ENCODE peak calls at places on chromosomes 16 and 17, in nine cellular contexts. One of them, this sample, is unnamed.

GRCh38 chr17:78315355-78316114 is 44.3 kb downstream of the SOCS3 start:
- DNase-seq in prostate gland: peak; percentile 56
- DNase-seq in body of pancreas: peak; percentile 49
- DNase-seq in fibroblast of pulmonary artery: peak; percentile 88
- DNase-seq in MM.1S: no peak
- DNase-seq in tibial nerve: peak; percentile 76
- DNase-seq in epithelial cell of esophagus: peak; percentile 93
- DNase-seq in adrenal gland: peak; percentile 61
- DNase-seq in RWPE2: peak; percentile 96
- DNase-seq in this sample: peak; percentile 80

GRCh38 chr17:27855454-27855853 is 37.7 kb downstream of the LYRM9 start:
- DNase-seq in prostate gland: no peak
- DNase-seq in body of pancreas: no peak
- DNase-seq in fibroblast of pulmonary artery: no peak
- DNase-seq in MM.1S: no peak
- DNase-seq in tibial nerve: no peak
- DNase-seq in epithelial cell of esophagus: no peak
- DNase-seq in adrenal gland: no peak
- DNase-seq in RWPE2: no peak
- DNase-seq in this sample: no peak

GRCh38 chr17:63189930-63190329 is 223.9 kb downstream of the TANC2 start:
- DNase-seq in prostate gland: no peak
- DNase-seq in body of pancreas: no peak
- DNase-seq in fibroblast of pulmonary artery: peak; percentile 24
- DNase-seq in MM.1S: no peak
- DNase-seq in tibial nerve: no peak
- DNase-seq in epithelial cell of esophagus: peak; percentile 45
- DNase-seq in adrenal gland: no peak
- DNase-seq in RWPE2: no peak
- DNase-seq in this sample: no peak

GRCh38 chr17:81120695-81121621 is 44.3 kb upstream of the PVALEF start:
- DNase-seq in prostate gland: no peak
- DNase-seq in body of pancreas: no peak
- DNase-seq in fibroblast of pulmonary artery: no peak
- DNase-seq in MM.1S: no peak
- DNase-seq in tibial nerve: no peak
- DNase-seq in epithelial cell of esophagus: no peak
- DNase-seq in adrenal gland: no peak
- DNase-seq in RWPE2: no peak
- DNase-seq in this sample: no peak

GRCh38 chr17:1067282-1067956 is 70.5 kb downstream of the TIMM22 start:
- DNase-seq in prostate gland: no peak
- DNase-seq in body of pancreas: no peak
- DNase-seq in fibroblast of pulmonary artery: no peak
- DNase-seq in MM.1S: no peak
- DNase-seq in tibial nerve: no peak
- DNase-seq in epithelial cell of esophagus: peak; percentile 96
- DNase-seq in adrenal gland: no peak
- DNase-seq in RWPE2: peak; percentile 89
- DNase-seq in this sample: no peak

GRCh38 chr17:32161029-32161428 is 18.7 kb downstream of the RHOT1 start:
- DNase-seq in prostate gland: no peak
- DNase-seq in body of pancreas: no peak
- DNase-seq in fibroblast of pulmonary artery: no peak
- DNase-seq in MM.1S: no peak
- DNase-seq in tibial nerve: no peak
- DNase-seq in epithelial cell of esophagus: no peak
- DNase-seq in adrenal gland: no peak
- DNase-seq in RWPE2: no peak
- DNase-seq in this sample: no peak

GRCh38 chr16:84786605-84787302 is 33.0 kb upstream of the CRISPLD2 start:
- DNase-seq in prostate gland: no peak
- DNase-seq in body of pancreas: peak; percentile 26
- DNase-seq in fibroblast of pulmonary artery: no peak
- DNase-seq in MM.1S: no peak
- DNase-seq in tibial nerve: no peak
- DNase-seq in epithelial cell of esophagus: no peak
- DNase-seq in adrenal gland: no peak
- DNase-seq in RWPE2: no peak
- DNase-seq in this sample: no peak

GRCh38 chr16:27127293-27127692 is 60.6 kb downstream of the C16orf82 start:
- DNase-seq in prostate gland: no peak
- DNase-seq in body of pancreas: no peak
- DNase-seq in fibroblast of pulmonary artery: peak; percentile 5
- DNase-seq in MM.1S: no peak
- DNase-seq in tibial nerve: no peak
- DNase-seq in epithelial cell of esophagus: no peak
- DNase-seq in adrenal gland: no peak
- DNase-seq in RWPE2: no peak
- DNase-seq in this sample: no peak

DNA sequence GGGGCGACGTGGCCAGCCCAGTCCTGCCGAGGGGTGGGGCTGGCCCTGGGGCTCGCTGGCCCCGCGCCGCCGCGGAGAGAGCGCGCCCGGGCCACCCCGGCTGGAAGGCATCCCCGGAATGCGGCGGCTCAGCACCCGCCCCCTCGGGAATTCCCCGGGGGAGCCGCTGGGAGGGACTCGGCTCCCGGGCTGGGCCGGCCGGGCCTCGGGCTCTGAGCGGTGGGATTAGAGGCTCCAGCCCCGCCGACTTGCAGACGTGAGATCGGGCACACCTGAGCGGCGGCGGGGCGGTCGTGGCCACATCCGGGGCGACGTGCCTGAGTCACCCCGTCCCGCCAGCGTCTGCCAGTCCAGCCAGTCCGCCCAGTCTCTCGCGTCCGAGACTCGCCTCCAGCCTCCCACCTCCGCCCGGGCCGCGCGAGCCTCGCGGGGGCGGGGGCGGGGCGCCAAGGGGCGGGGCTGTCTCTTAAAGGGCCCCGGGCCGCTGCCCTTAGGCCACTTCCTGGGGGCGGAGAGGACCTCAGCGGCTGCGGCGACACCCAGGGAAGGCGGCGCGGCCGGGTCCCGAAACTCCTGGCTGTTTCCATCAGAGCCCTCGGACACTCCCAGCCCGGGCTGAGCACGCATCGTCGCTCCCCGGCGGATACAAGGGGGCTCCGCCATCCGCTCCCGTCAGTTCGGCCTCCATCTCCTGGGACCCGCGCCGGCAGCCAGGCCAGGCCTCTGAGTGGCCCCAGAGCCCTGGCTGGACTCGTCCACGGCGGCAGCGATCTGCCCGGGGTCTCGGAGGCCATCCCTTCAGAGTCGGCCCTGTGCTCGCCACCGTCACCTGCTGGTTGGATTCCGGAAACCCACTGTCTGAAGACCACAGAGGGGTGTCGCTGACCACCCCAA is at the start of gene KCTD11:
- DNase-seq in prostate gland: peak; percentile 92
- DNase-seq in body of pancreas: peak; percentile 93
- DNase-seq in fibroblast of pulmonary artery: peak; percentile 88
- DNase-seq in MM.1S: peak; percentile 74
- DNase-seq in tibial nerve: peak; percentile 88
- DNase-seq in epithelial cell of esophagus: peak; percentile 100
- DNase-seq in adrenal gland: peak; percentile 90
- DNase-seq in RWPE2: peak; percentile 99
- DNase-seq in this sample: peak; percentile 96
- TF ChIP-seq CTCF in prostate gland: peak; percentile 64
- TF ChIP-seq CTCF in body of pancreas: peak; percentile 58
- TF ChIP-seq CTCF in fibroblast of pulmonary artery: peak; percentile 57
- TF ChIP-seq CTCF in MM.1S: peak; percentile 72
- TF ChIP-seq CTCF in tibial nerve: peak; percentile 29
- TF ChIP-seq CTCF in epithelial cell of esophagus: peak; percentile 60
- TF ChIP-seq CTCF in adrenal gland: peak; percentile 47
- TF ChIP-seq CTCF in RWPE2: peak; percentile 58
- TF ChIP-seq CTCF in this sample: no peak

GRCh38 chr17:54859187-54859586 is 41.5 kb upstream of the TOM1L1 start:
- DNase-seq in prostate gland: no peak
- DNase-seq in body of pancreas: no peak
- DNase-seq in fibroblast of pulmonary artery: no peak
- DNase-seq in MM.1S: no peak
- DNase-seq in tibial nerve: no peak
- DNase-seq in epithelial cell of esophagus: no peak
- DNase-seq in adrenal gland: no peak
- DNase-seq in RWPE2: no peak
- DNase-seq in this sample: no peak

GRCh38 chr17:54861469-54861983 is 39.1 kb upstream of the TOM1L1 start:
- DNase-seq in prostate gland: no peak
- DNase-seq in body of pancreas: no peak
- DNase-seq in fibroblast of pulmonary artery: no peak
- DNase-seq in MM.1S: no peak
- DNase-seq in tibial nerve: no peak
- DNase-seq in epithelial cell of esophagus: no peak
- DNase-seq in adrenal gland: no peak
- DNase-seq in RWPE2: no peak
- DNase-seq in this sample: no peak

GRCh38 chr17:54864636-54865420 is 35.8 kb upstream of the TOM1L1 start:
- DNase-seq in prostate gland: no peak
- DNase-seq in body of pancreas: no peak
- DNase-seq in fibroblast of pulmonary artery: no peak
- DNase-seq in MM.1S: no peak
- DNase-seq in tibial nerve: no peak
- DNase-seq in epithelial cell of esophagus: no peak
- DNase-seq in adrenal gland: no peak
- DNase-seq in RWPE2: no peak
- DNase-seq in this sample: no peak

GRCh38 chr17:54864070-54864469 is 36.6 kb upstream of the TOM1L1 start:
- DNase-seq in prostate gland: no peak
- DNase-seq in body of pancreas: no peak
- DNase-seq in fibroblast of pulmonary artery: no peak
- DNase-seq in MM.1S: no peak
- DNase-seq in tibial nerve: no peak
- DNase-seq in epithelial cell of esophagus: no peak
- DNase-seq in adrenal gland: no peak
- DNase-seq in RWPE2: no peak
- DNase-seq in this sample: no peak

DNA sequence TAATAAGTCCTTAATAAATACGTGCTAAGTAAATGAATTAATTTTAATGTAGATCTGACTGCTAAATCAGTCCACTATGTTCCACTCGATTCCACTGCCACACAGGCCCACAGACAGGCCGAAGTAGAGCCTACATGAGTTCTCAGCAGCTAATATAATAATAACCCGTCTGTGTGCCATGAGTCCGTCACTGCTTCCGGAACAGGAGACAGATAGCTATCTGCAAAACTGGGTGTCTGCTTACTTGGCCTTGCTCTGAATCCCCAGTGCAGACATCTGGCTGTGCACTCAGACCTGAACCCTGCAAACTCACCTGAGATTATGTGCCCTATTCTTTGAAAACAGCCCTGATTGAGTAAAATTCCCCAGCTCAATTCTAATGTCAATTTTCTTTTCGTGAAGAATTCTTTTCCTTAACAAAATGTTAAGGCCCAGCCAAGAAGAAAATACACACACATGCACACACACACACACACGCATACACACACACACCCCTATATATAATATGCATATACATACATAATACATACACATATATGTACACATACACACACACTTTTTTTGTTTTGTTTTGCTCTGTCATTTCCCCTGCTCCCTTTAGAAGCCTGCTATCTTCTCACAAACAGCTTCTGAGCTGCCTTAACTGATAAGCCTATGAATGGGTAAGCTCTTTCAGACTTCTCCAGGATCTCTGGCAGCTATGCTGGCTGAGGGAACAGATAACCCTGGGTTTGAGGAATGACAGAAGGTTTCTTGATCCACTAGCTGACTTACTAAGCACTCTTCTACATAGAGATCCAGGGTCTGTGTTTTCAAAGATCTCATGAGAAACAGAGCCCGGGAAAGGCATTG is 39.8 kb upstream of the TOM1L1 start:
- DNase-seq in prostate gland: no peak
- DNase-seq in body of pancreas: no peak
- DNase-seq in fibroblast of pulmonary artery: no peak
- DNase-seq in MM.1S: no peak
- DNase-seq in tibial nerve: no peak
- DNase-seq in epithelial cell of esophagus: no peak
- DNase-seq in adrenal gland: no peak
- DNase-seq in RWPE2: no peak
- DNase-seq in this sample: no peak
- TF ChIP-seq CTCF in prostate gland: no peak
- TF ChIP-seq CTCF in body of pancreas: no peak
- TF ChIP-seq CTCF in fibroblast of pulmonary artery: no peak
- TF ChIP-seq CTCF in MM.1S: no peak
- TF ChIP-seq CTCF in tibial nerve: no peak
- TF ChIP-seq CTCF in epithelial cell of esophagus: no peak
- TF ChIP-seq CTCF in adrenal gland: no peak
- TF ChIP-seq CTCF in RWPE2: no peak
- TF ChIP-seq CTCF in this sample: no peak

GRCh38 chr17:10061131-10061581 is 137.2 kb downstream of the GAS7 start:
- DNase-seq in prostate gland: no peak
- DNase-seq in body of pancreas: no peak
- DNase-seq in fibroblast of pulmonary artery: no peak
- DNase-seq in MM.1S: no peak
- DNase-seq in tibial nerve: no peak
- DNase-seq in epithelial cell of esophagus: no peak
- DNase-seq in adrenal gland: no peak
- DNase-seq in RWPE2: no peak
- DNase-seq in this sample: no peak
- TF ChIP-seq CTCF in prostate gland: no peak
- TF ChIP-seq CTCF in body of pancreas: no peak
- TF ChIP-seq CTCF in fibroblast of pulmonary artery: no peak
- TF ChIP-seq CTCF in MM.1S: no peak
- TF ChIP-seq CTCF in tibial nerve: no peak
- TF ChIP-seq CTCF in epithelial cell of esophagus: no peak
- TF ChIP-seq CTCF in adrenal gland: no peak
- TF ChIP-seq CTCF in RWPE2: no peak
- TF ChIP-seq CTCF in this sample: no peak

GRCh38 chr16:73051216-73051615 is 3.3 kb upstream of the ZFHX3 start:
- DNase-seq in prostate gland: no peak
- DNase-seq in body of pancreas: no peak
- DNase-seq in fibroblast of pulmonary artery: no peak
- DNase-seq in MM.1S: no peak
- DNase-seq in tibial nerve: no peak
- DNase-seq in epithelial cell of esophagus: no peak
- DNase-seq in adrenal gland: no peak
- DNase-seq in RWPE2: no peak
- DNase-seq in this sample: no peak

GRCh38 chr16:73048292-73049050 is 543 bp upstream of the ZFHX3 start:
- DNase-seq in prostate gland: peak; percentile 80
- DNase-seq in body of pancreas: peak; percentile 47
- DNase-seq in fibroblast of pulmonary artery: peak; percentile 22
- DNase-seq in MM.1S: no peak
- DNase-seq in tibial nerve: peak; percentile 49
- DNase-seq in epithelial cell of esophagus: no peak
- DNase-seq in adrenal gland: peak; percentile 67
- DNase-seq in RWPE2: no peak
- DNase-seq in this sample: no peak

GRCh38 chr16:73051903-73052302 is 4.0 kb upstream of the ZFHX3 start:
- DNase-seq in prostate gland: no peak
- DNase-seq in body of pancreas: no peak
- DNase-seq in fibroblast of pulmonary artery: no peak
- DNase-seq in MM.1S: no peak
- DNase-seq in tibial nerve: no peak
- DNase-seq in epithelial cell of esophagus: no peak
- DNase-seq in adrenal gland: no peak
- DNase-seq in RWPE2: no peak
- DNase-seq in this sample: no peak

GRCh38 chr16:73049051-73049910 is 1.4 kb upstream of the ZFHX3 start:
- DNase-seq in prostate gland: no peak
- DNase-seq in body of pancreas: no peak
- DNase-seq in fibroblast of pulmonary artery: no peak
- DNase-seq in MM.1S: no peak
- DNase-seq in tibial nerve: no peak
- DNase-seq in epithelial cell of esophagus: no peak
- DNase-seq in adrenal gland: no peak
- DNase-seq in RWPE2: no peak
- DNase-seq in this sample: no peak

DNA sequence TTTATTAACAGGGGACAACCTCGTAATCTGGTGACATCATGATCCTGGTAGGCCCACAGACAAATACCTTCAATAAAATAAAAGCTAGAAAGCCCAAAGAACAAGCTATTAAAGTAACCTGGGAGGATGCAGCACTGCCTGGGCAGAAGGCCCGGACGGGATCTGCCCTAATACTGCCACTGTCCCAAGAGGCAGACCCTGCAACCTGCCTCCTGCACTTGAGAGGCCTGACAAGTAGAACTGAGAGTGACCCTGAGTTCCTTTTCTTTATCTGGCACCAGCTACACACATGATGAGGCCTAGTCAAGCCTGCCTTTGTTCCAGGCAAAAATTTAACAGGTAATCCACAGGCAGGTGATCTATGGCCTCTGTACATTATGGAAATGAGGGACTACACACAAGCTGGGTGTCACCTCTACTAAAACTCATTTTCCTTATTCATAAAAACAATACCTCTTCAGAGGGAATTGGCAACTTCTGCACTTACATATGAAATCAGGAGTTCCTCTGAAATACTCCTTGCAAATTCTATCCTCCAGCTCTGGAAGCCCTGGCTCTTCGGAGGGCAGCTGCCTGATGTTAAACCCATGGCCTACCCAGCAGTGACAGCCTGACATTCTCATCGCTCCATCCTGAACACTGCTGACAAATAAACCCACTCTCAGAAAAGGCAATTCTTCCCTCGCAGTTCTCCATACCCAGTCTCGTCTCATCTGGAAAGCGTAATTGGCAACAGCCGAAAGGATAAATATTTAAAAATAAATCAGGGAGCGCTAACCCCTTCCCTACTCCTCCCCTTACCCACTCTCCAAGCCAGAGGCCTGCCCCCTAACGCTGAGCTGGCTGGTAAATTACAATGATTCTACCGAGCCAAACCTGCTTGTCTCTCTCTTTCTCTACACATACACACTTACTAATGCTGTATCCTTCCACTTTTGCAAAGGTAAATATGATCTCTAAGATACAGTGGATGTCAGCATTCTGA is 2.5 kb upstream of the ZFHX3 start:
- DNase-seq in prostate gland: no peak
- DNase-seq in body of pancreas: no peak
- DNase-seq in fibroblast of pulmonary artery: no peak
- DNase-seq in MM.1S: no peak
- DNase-seq in tibial nerve: no peak
- DNase-seq in epithelial cell of esophagus: no peak
- DNase-seq in adrenal gland: no peak
- DNase-seq in RWPE2: no peak
- DNase-seq in this sample: no peak
- TF ChIP-seq CTCF in prostate gland: no peak
- TF ChIP-seq CTCF in body of pancreas: no peak
- TF ChIP-seq CTCF in fibroblast of pulmonary artery: no peak
- TF ChIP-seq CTCF in MM.1S: no peak
- TF ChIP-seq CTCF in tibial nerve: no peak
- TF ChIP-seq CTCF in epithelial cell of esophagus: no peak
- TF ChIP-seq CTCF in adrenal gland: no peak
- TF ChIP-seq CTCF in RWPE2: no peak
- TF ChIP-seq CTCF in this sample: no peak